ENCODE peak calls at places on chromosomes 5 and 9, in eight cellular contexts. D, M, F, R, A, P, G and J are unnamed samples.

GRCh38 chr5:181052526-181052927 is 12.5 kb downstream of the BTNL9 start:
- DNase-seq in D (no peak), M (no peak), F (no peak), R (no peak), A (no peak), P (no peak), G (no peak), J (no peak)

GRCh38 chr9:138068601-138069035 is 191.0 kb downstream of the CACNA1B start:
- DNase-seq in D (no peak), M (peak), F (no peak), R (no peak), A (peak), P (no peak), G (no peak), J (peak)

GRCh38 chr5:111384220-111384619 is 128.1 kb downstream of the STARD4 start:
- DNase-seq in D (no peak), M (no peak), F (no peak), R (no peak), A (no peak), P (no peak), G (no peak), J (no peak)

GRCh38 chr9:96209407-96210031 is 92.5 kb downstream of the HSD17B3 start:
- DNase-seq in D (no peak), M (no peak), F (peak), R (no peak), A (no peak), P (no peak), G (no peak), J (no peak)

GRCh38 chr5:73213566-73213998 is 40.6 kb downstream of the TMEM174 start:
- DNase-seq in D (no peak), M (no peak), F (peak), R (no peak), A (no peak), P (no peak), G (no peak), J (no peak)

GRCh38 chr9:20209421-20210340 is 412.6 kb downstream of the MLLT3 start:
- DNase-seq in D (no peak), M (no peak), F (no peak), R (no peak), A (no peak), P (no peak), G (peak), J (no peak)

GRCh38 chr5:57937501-57937900 is 454.9 kb upstream of the ACTBL2 start:
- DNase-seq in D (no peak), M (no peak), F (peak), R (no peak), A (no peak), P (no peak), G (no peak), J (no peak)

GRCh38 chr5:172795401-172795977 is 24.5 kb upstream of the DUSP1 start:
- DNase-seq in D (peak), M (no peak), F (peak), R (peak), A (peak), P (peak), G (no peak), J (peak)

GRCh38 chr9:34454571-34455065 is 3.8 kb downstream of the FAM219A start:
- DNase-seq in D (no peak), M (peak), F (peak), R (no peak), A (no peak), P (peak), G (no peak), J (no peak)

GRCh38 chr5:123708074-123708806 is 196.3 kb downstream of the CSNK1G3 start:
- DNase-seq in D (no peak), M (no peak), F (peak), R (no peak), A (no peak), P (no peak), G (no peak), J (no peak)

GRCh38 chr5:149485655-149486615 is 65.3 kb downstream of the CSNK1A1 start:
- DNase-seq in D (peak), M (peak), F (peak), R (peak), A (peak), P (peak), G (no peak), J (peak)

GRCh38 chr5:125798311-125798710 is 624.9 kb upstream of the GRAMD2B start:
- DNase-seq in D (no peak), M (no peak), F (peak), R (no peak), A (no peak), P (no peak), G (no peak), J (no peak)

GRCh38 chr5:94471496-94471895 is 146.9 kb downstream of the KIAA0825 start:
- DNase-seq in D (no peak), M (peak), F (no peak), R (no peak), A (no peak), P (no peak), G (no peak), J (no peak)

GRCh38 chr9:1083325-1083913 is 33.3 kb downstream of the DMRT2 start:
- DNase-seq in D (peak), M (peak), F (no peak), R (peak), A (no peak), P (peak), G (no peak), J (no peak)

GRCh38 chr5:150627731-150628545 is 12.5 kb upstream of the SYNPO start:
- DNase-seq in D (no peak), M (no peak), F (peak), R (no peak), A (no peak), P (peak), G (no peak), J (no peak)

GRCh38 chr9:131405429-131405828 is 11.5 kb downstream of the PRRC2B start:
- DNase-seq in D (no peak), M (no peak), F (peak), R (no peak), A (no peak), P (peak), G (no peak), J (no peak)

GRCh38 chr5:68333649-68334549 is 118.3 kb downstream of the PIK3R1 start:
- DNase-seq in D (no peak), M (no peak), F (peak), R (no peak), A (no peak), P (no peak), G (no peak), J (no peak)

GRCh38 chr5:176629853-176630680 is at the start of the genes EIF4E1B and SNCB:
- DNase-seq in D (no peak), M (peak), F (no peak), R (no peak), A (no peak), P (peak), G (no peak), J (no peak)

GRCh38 chr5:179765400-179765799 is 28.4 kb upstream of the LTC4S start:
- DNase-seq in D (no peak), M (peak), F (peak), R (no peak), A (no peak), P (peak), G (no peak), J (no peak)

GRCh38 chr5:155299342-155300006 is 285.9 kb downstream of the KIF4B start:
- DNase-seq in D (no peak), M (peak), F (no peak), R (no peak), A (no peak), P (peak), G (no peak), J (no peak)

GRCh38 chr9:130570200-130570599 is 9.2 kb upstream of the FUBP3 start:
- DNase-seq in D (no peak), M (no peak), F (peak), R (no peak), A (no peak), P (no peak), G (no peak), J (no peak)

GRCh38 chr9:124776952-124777645 is at the start of gene OLFML2A:
- DNase-seq in D (no peak), M (peak), F (no peak), R (no peak), A (no peak), P (peak), G (no peak), J (no peak)

GRCh38 chr5:53343187-53343586 is 137.2 kb upstream of the FST start:
- DNase-seq in D (no peak), M (no peak), F (peak), R (no peak), A (no peak), P (no peak), G (no peak), J (no peak)

GRCh38 chr5:96857454-96857853 is 18.8 kb upstream of the ERAP2 start:
- DNase-seq in D (no peak), M (no peak), F (no peak), R (no peak), A (no peak), P (no peak), G (no peak), J (no peak)

GRCh38 chr9:114947058-114947457 is 16.7 kb upstream of the TNFSF8 start:
- DNase-seq in D (no peak), M (no peak), F (no peak), R (no peak), A (no peak), P (no peak), G (no peak), J (no peak)

GRCh38 chr5:22057012-22057411 is 796.1 kb downstream of the CDH12 start:
- DNase-seq in D (no peak), M (no peak), F (no peak), R (no peak), A (no peak), P (no peak), G (no peak), J (no peak)

GRCh38 chr9:2181794-2182193 is 166.6 kb downstream of the SMARCA2 start:
- DNase-seq in D (no peak), M (peak), F (peak), R (no peak), A (peak), P (no peak), G (no peak), J (no peak)

GRCh38 chr5:98455660-98456059 is 317.8 kb upstream of the RGMB start:
- DNase-seq in D (no peak), M (no peak), F (peak), R (no peak), A (no peak), P (no peak), G (no peak), J (no peak)

GRCh38 chr5:170821257-170821800 is 37.8 kb downstream of the GABRP start:
- DNase-seq in D (no peak), M (no peak), F (no peak), R (no peak), A (no peak), P (no peak), G (no peak), J (no peak)

GRCh38 chr5:133391349-133392136 is 220.8 kb downstream of the FSTL4 start:
- DNase-seq in D (no peak), M (no peak), F (no peak), R (no peak), A (no peak), P (no peak), G (no peak), J (peak)

GRCh38 chr9:30197954-30198353 is 2186.5 kb upstream of the ACO1 start:
- DNase-seq in D (no peak), M (no peak), F (no peak), R (no peak), A (no peak), P (no peak), G (no peak), J (no peak)

GRCh38 chr9:128160603-128160987 is 530 bp downstream of the BBLN start:
- DNase-seq in D (no peak), M (peak), F (peak), R (no peak), A (no peak), P (peak), G (peak), J (no peak)

GRCh38 chr9:121887553-121888437 is 205.3 kb downstream of the TTLL11 start:
- DNase-seq in D (no peak), M (peak), F (no peak), R (no peak), A (no peak), P (no peak), G (no peak), J (peak)

GRCh38 chr5:135551593-135552447 is 16.1 kb upstream of the NEUROG1 start:
- DNase-seq in D (peak), M (peak), F (peak), R (peak), A (peak), P (peak), G (peak), J (no peak)

GRCh38 chr9:89497181-89497963 is 541 bp downstream of the SEMA4D start:
- DNase-seq in D (peak), M (peak), F (no peak), R (no peak), A (peak), P (peak), G (peak), J (no peak)
- H3K27ac ChIP-seq in D (no peak), M (no peak), F (no peak), R (peak), A (peak), P (no peak), G (peak), J (peak)

GRCh38 chr9:86944974-86945867 is 2.1 kb downstream of the GAS1 start:
- DNase-seq in D (no peak), M (peak), F (peak), R (peak), A (no peak), P (no peak), G (no peak), J (no peak)
- H3K4me3 ChIP-seq in D (peak), M (peak), F (peak), R (peak), A (peak), P (peak), G (peak), J (peak)

GRCh38 chr9:6630502-6631206 is 14.9 kb downstream of the GLDC start:
- DNase-seq in D (no peak), M (no peak), F (no peak), R (no peak), A (no peak), P (no peak), G (no peak), J (no peak)
- H3K27ac ChIP-seq in D (no peak), M (no peak), F (no peak), R (no peak), A (no peak), P (no peak), G (no peak), J (no peak)

GRCh38 chr5:141084487-141084989 is 9.9 kb upstream of the PCDHB2 start:
- DNase-seq in D (no peak), M (peak), F (peak), R (peak), A (no peak), P (peak), G (peak), J (no peak)
- H3K4me3 ChIP-seq in D (peak), M (peak), F (peak), R (peak), A (peak), P (peak), G (peak), J (peak)

GRCh38 chr9:36315283-36315682 is 57.0 kb upstream of the GNE start:
- DNase-seq in D (no peak), M (no peak), F (no peak), R (no peak), A (no peak), P (no peak), G (no peak), J (no peak)

GRCh38 chr9:36316629-36317317 is 58.5 kb upstream of the GNE start:
- DNase-seq in D (no peak), M (no peak), F (no peak), R (no peak), A (peak), P (no peak), G (no peak), J (no peak)

GRCh38 chr9:36317766-36318165 is 59.5 kb upstream of the GNE start:
- DNase-seq in D (peak), M (no peak), F (no peak), R (peak), A (peak), P (no peak), G (no peak), J (no peak)

GRCh38 chr9:36314740-36315139 is 56.5 kb upstream of the GNE start:
- DNase-seq in D (no peak), M (no peak), F (no peak), R (no peak), A (no peak), P (no peak), G (no peak), J (no peak)

DNA sequence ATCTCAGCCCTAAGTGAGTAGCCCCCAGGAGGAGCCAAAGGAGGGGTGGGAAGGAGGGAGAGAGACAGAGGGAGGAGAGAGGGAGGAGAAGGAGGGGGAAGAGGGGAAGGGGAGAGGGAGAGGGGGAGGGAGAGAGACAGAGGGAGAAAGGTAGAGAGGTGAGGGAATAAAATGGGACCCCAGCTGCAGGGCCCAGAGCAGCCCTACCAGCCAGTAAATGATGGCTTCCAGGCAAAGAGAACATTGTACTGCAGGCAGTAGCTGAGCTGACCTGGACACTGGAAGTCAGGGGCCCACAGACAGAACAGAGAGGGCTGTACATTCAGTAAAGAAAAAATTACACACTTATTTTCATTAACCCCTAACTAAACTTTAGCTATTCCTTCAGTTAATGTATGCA is 57.8 kb upstream of the GNE start:
- DNase-seq in D (no peak), M (no peak), F (no peak), R (no peak), A (no peak), P (no peak), G (no peak), J (no peak)
- H3K27ac ChIP-seq in D (no peak), M (no peak), F (no peak), R (no peak), A (no peak), P (no peak), G (no peak), J (no peak)

GRCh38 chr9:109166171-109166770 is 778 bp downstream of the FRRS1L start:
- DNase-seq in D (no peak), M (peak), F (no peak), R (no peak), A (no peak), P (no peak), G (no peak), J (no peak)

GRCh38 chr9:109164040-109164439 is 3.0 kb downstream of the FRRS1L start:
- DNase-seq in D (no peak), M (no peak), F (no peak), R (no peak), A (no peak), P (no peak), G (no peak), J (no peak)

GRCh38 chr9:109167716-109168115 is 667 bp upstream of the FRRS1L start:
- DNase-seq in D (no peak), M (peak), F (no peak), R (no peak), A (no peak), P (no peak), G (no peak), J (no peak)

GRCh38 chr9:109168170-109168569 is 1.1 kb upstream of the FRRS1L start:
- DNase-seq in D (no peak), M (no peak), F (no peak), R (no peak), A (no peak), P (no peak), G (no peak), J (no peak)

GRCh38 chr9:109166771-109167601 is at the start of gene FRRS1L:
- DNase-seq in D (no peak), M (peak), F (no peak), R (no peak), A (no peak), P (no peak), G (no peak), J (no peak)
- H3K4me3 ChIP-seq in D (no peak), M (peak), F (peak), R (no peak), A (peak), P (peak), G (no peak), J (peak)

DNA sequence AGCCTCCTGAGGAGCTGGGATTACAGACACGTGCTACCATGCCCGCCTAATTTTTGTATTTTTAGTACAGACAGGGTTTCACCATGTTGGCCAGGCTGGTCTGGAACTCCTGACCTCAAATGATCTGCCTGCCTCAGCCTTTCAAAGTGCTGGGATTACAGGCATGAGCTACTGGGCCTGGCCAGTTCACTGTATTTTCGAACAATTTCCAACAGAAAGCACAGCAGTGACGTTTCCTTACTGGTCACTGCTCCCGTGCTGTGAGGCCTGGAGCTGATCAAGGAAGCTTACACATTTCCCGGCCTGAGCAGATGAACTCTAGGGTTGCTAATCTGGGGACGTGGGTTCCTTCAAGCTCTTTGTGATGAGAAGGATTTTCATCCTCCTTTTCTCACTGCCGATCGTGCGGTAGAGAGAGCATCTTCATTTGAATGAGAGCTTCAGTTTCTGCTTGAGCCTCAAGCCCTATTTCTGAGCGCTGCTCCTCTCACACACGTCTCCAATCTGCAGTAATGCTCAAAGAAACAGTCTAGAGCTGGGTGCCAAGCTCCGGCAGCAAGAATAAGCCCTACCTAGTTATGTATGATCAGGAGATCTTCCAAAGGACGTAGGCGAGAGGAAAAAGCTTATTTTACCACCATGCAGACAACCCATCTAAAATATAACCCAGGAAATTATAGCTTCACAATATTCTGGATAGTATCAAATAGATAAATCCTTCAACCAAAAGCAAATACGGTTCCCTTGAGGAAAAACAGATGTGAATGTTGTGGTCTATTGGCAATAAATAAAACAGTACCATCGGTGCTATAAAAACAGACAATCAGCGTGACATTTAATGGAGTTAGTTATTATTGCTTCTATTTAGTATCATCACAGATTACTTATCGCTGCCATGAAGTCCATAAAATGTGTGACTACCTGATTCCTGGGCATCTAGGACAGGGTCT is 7.3 kb upstream of the SPATA24 start:
- DNase-seq in D (no peak), M (no peak), F (no peak), R (no peak), A (no peak), P (no peak), G (no peak), J (no peak)
- H3K27ac ChIP-seq in D (no peak), M (no peak), F (no peak), R (no peak), A (peak), P (no peak), G (no peak), J (peak)

GRCh38 chr9:72362118-72362531 is 2.9 kb downstream of the ZFAND5 start:
- DNase-seq in D (no peak), M (no peak), F (peak), R (no peak), A (no peak), P (no peak), G (no peak), J (no peak)
- H3K4me3 ChIP-seq in D (peak), M (peak), F (peak), R (peak), A (peak), P (peak), G (no peak), J (peak)